ENCODE peak calls at places on chromosomes 6 and 20, in ten cellular contexts. B is fibroblast of the aortic adventitia; J is NCI-H345; U is Caki2; H is epithelial cell of esophagus; P is GM10248; O is GM06990; A is NCI-H2171 treated with DMSO at 0.1 percent for 48 hours; M is naive thymus-derived CD8-positive, alpha-beta T cell; L is astrocyte. Z is an unnamed sample.

GRCh38 chr6:37785688-37786270 is 33.7 kb upstream of the ZFAND3 start:
- DNase-seq in H (no peak), B (no peak), M (no peak), U (no peak), O (no peak), A (peak; percentile 24), P (no peak), J (no peak), L (no peak), Z (no peak)

GRCh38 chr20:5085380-5085779 is 34.4 kb downstream of the PCNA start:
- DNase-seq in L (no peak), H (no peak), J (no peak), P (no peak), U (no peak), O (no peak), B (no peak), A (no peak), M (no peak), Z (no peak)

GRCh38 chr6:116157391-116157790 is 31.5 kb upstream of the COL10A1 start:
- DNase-seq in P (no peak), H (no peak), B (no peak), U (no peak), A (no peak), O (no peak), M (no peak), L (no peak), J (no peak), Z (no peak)

GRCh38 chr20:24765316-24766142 is 183.5 kb upstream of the CST7 start:
- DNase-seq in M (no peak), B (no peak), J (no peak), U (no peak), A (no peak), O (no peak), P (no peak), L (no peak), H (no peak), Z (no peak)

GRCh38 chr6:157755752-157756411 is 67.2 kb upstream of the SNX9 start:
- DNase-seq in O (no peak), H (no peak), A (no peak), M (peak; percentile 68), L (no peak), P (no peak), J (no peak), B (no peak), U (no peak), Z (no peak)

GRCh38 chr6:107066697-107067659 is 39.0 kb downstream of the MTRES1 start:
- DNase-seq in U (no peak), H (peak; percentile 50), A (no peak), J (no peak), O (no peak), M (no peak), P (peak; percentile 42), B (peak; percentile 50), L (peak; percentile 25), Z (peak; percentile 49)

GRCh38 chr6:4421837-4422236 is 286.5 kb upstream of the ECI2 start:
- DNase-seq in U (no peak), M (no peak), L (no peak), J (no peak), B (no peak), P (no peak), A (no peak), O (no peak), H (no peak), Z (no peak)

GRCh38 chr6:73955800-73956199 is 259.8 kb downstream of the CD109 start:
- DNase-seq in L (no peak), A (no peak), M (no peak), O (no peak), B (no peak), H (no peak), U (no peak), J (no peak), P (no peak), Z (no peak)

GRCh38 chr6:51855310-51856082 is 231.9 kb downstream of the PKHD1 start:
- DNase-seq in O (peak; percentile 33), U (peak; percentile 53), B (peak; percentile 59), L (peak; percentile 10), M (no peak), P (peak; percentile 64), H (peak; percentile 74), A (peak; percentile 33), J (peak; percentile 59), Z (peak; percentile 70)

GRCh38 chr20:1177680-1178079 is 7.1 kb downstream of the TMEM74B start:
- DNase-seq in B (no peak), O (no peak), J (no peak), P (no peak), M (no peak), H (peak; percentile 25), A (no peak), L (no peak), U (peak; percentile 16), Z (no peak)